ENCODE peak calls at places on chromosomes 6 and 20, in four cellular contexts. J is K562, N is GM12878, K is GM12891. P is an unnamed sample.

GRCh38 chr20:33821270-33821836 is 10.2 kb downstream of the CHMP4B start:
- DNase-seq in J (no peak), K (no peak), N (no peak), P (no peak)

GRCh38 chr20:21632031-21632430 is 73.4 kb upstream of the PAX1 start:
- DNase-seq in J (no peak), K (no peak), N (no peak), P (no peak)

GRCh38 chr6:100479180-100480035 is 14.7 kb upstream of the SIM1 start:
- DNase-seq in K (no peak), N (peak), J (peak), P (peak)

GRCh38 chr6:13920584-13920983 is 4.2 kb upstream of the RNF182 start:
- DNase-seq in N (no peak), J (no peak), K (no peak), P (no peak)

GRCh38 chr6:29005183-29005885 is at the start of gene ZNF311:
- DNase-seq in N (no peak), J (peak), K (no peak), P (no peak)

GRCh38 chr6:13724174-13724573 is 12.5 kb upstream of the RANBP9 start:
- DNase-seq in N (no peak), K (no peak), J (no peak), P (no peak)

GRCh38 chr6:164502838-164503237 is 806.6 kb downstream of the C6orf118 start:
- DNase-seq in J (no peak), N (peak), K (no peak), P (no peak)

GRCh38 chr20:48614593-48615274 is 213.1 kb downstream of the PREX1 start:
- DNase-seq in K (no peak), N (no peak), J (no peak), P (no peak)

GRCh38 chr6:71375676-71376075 is 87.1 kb downstream of the OGFRL1 start:
- DNase-seq in K (no peak), N (no peak), J (no peak), P (no peak)

GRCh38 chr6:2767327-2767985 is 2.3 kb downstream of the WRNIP1 start:
- DNase-seq in N (no peak), K (no peak), J (no peak), P (no peak)

GRCh38 chr6:45587229-45588060 is 209.7 kb upstream of the SUPT3H start:
- DNase-seq in N (no peak), K (no peak), J (no peak), P (no peak)

GRCh38 chr6:40352006-40352405 is 235.2 kb downstream of the LRFN2 start:
- DNase-seq in N (no peak), J (peak), K (no peak), P (no peak)

GRCh38 chr6:127225497-127225896 is 41.2 kb upstream of the RNF146 start:
- DNase-seq in N (no peak), J (no peak), K (no peak), P (no peak)

GRCh38 chr20:64090165-64090564 is 6.0 kb upstream of the LKAAEAR1 start:
- DNase-seq in J (peak), K (no peak), N (no peak), P (no peak)

GRCh38 chr20:15702161-15702560 is 871.1 kb downstream of the KIF16B start:
- DNase-seq in K (no peak), J (no peak), N (no peak), P (no peak)

GRCh38 chr6:112338310-112338709 is 8.8 kb upstream of the RFPL4B start:
- DNase-seq in N (no peak), K (no peak), J (no peak), P (no peak)

GRCh38 chr6:44012078-44012493 is 115.2 kb downstream of the MRPL14 start:
- DNase-seq in J (no peak), N (no peak), K (no peak), P (peak)

GRCh38 chr20:60201198-60201597 is 243.0 kb downstream of the CDH26 start:
- DNase-seq in J (no peak), K (no peak), N (no peak), P (no peak)

GRCh38 chr6:2976571-2977085 is 5.3 kb upstream of the SERPINB6 start:
- DNase-seq in N (no peak), K (no peak), J (no peak), P (no peak)

GRCh38 chr6:36917541-36918193 is 31.9 kb downstream of the C6orf89 start:
- DNase-seq in N (no peak), K (no peak), J (no peak), P (no peak)

GRCh38 chr6:159098636-159099106 is 53.9 kb upstream of the TAGAP start:
- DNase-seq in K (no peak), J (no peak), N (no peak), P (peak)

GRCh38 chr6:154070041-154070440 is 31.0 kb downstream of the OPRM1 start:
- DNase-seq in N (no peak), K (no peak), J (no peak), P (no peak)

GRCh38 chr6:85004283-85005010 is 240.0 kb upstream of the TBX18 start:
- DNase-seq in J (no peak), K (no peak), N (no peak), P (no peak)

GRCh38 chr6:41767112-41767946 is 12.4 kb downstream of the FRS3 start:
- DNase-seq in K (no peak), N (no peak), J (peak), P (peak)

GRCh38 chr6:97294451-97294850 is 11.4 kb upstream of the MMS22L start:
- DNase-seq in K (no peak), J (no peak), N (peak), P (no peak)

GRCh38 chr20:51404297-51405060 is 138.0 kb downstream of the NFATC2 start:
- DNase-seq in N (peak), K (peak), J (no peak), P (no peak)

GRCh38 chr6:112980676-112981075 is 633.5 kb downstream of the RFPL4B start:
- DNase-seq in N (no peak), K (no peak), J (no peak), P (no peak)

GRCh38 chr6:150334790-150335783 is 33.7 kb upstream of the IYD start:
- DNase-seq in K (peak), J (peak), N (no peak), P (peak)

GRCh38 chr6:62345962-62346689 is 60.1 kb upstream of the KHDRBS2 start:
- DNase-seq in J (no peak), K (no peak), N (no peak), P (no peak)

GRCh38 chr20:3553663-3554062 is 82.8 kb downstream of the ATRN start:
- DNase-seq in K (no peak), J (no peak), N (no peak), P (no peak)
- TF ChIP-seq SPI1 in K (no peak), J (no peak), N (no peak), P (no peak)

GRCh38 chr6:105591053-105591452 is 188.2 kb upstream of the PREP start:
- DNase-seq in N (peak), J (no peak), K (no peak), P (peak)
- TF ChIP-seq SPI1 in N (peak), J (no peak), K (peak), P (peak)

GRCh38 chr6:155274533-155274932 is 10.7 kb downstream of the CLDN20 start:
- DNase-seq in K (no peak), N (no peak), J (no peak), P (no peak)

GRCh38 chr6:155272353-155273222 is 8.8 kb downstream of the CLDN20 start:
- DNase-seq in K (no peak), J (no peak), N (no peak), P (no peak)

GRCh38 chr6:155271145-155271544 is 7.3 kb downstream of the CLDN20 start:
- DNase-seq in J (no peak), N (no peak), K (no peak), P (no peak)

GRCh38 chr6:155274106-155274505 is 10.3 kb downstream of the CLDN20 start:
- DNase-seq in K (no peak), N (no peak), J (no peak), P (no peak)

GRCh38 chr6:155273438-155273837 is 9.6 kb downstream of the CLDN20 start:
- DNase-seq in J (peak), N (no peak), K (no peak), P (no peak)
- TF ChIP-seq SPI1 in J (no peak), N (no peak), K (no peak), P (no peak)

GRCh38 chr6:75528423-75528822 is 34.8 kb upstream of the FILIP1 start:
- DNase-seq in K (no peak), J (no peak), N (no peak), P (no peak)
- TF ChIP-seq SPI1 in K (no peak), J (no peak), N (no peak), P (no peak)

GRCh38 chr6:35442693-35443092 is 9.4 kb upstream of the FANCE start:
- DNase-seq in N (no peak), J (no peak), K (no peak), P (no peak)
- TF ChIP-seq SPI1 in N (no peak), J (no peak), K (no peak), P (no peak)

GRCh38 chr20:23007886-23008285 is 27.2 kb upstream of the SSTR4 start:
- DNase-seq in K (no peak), N (no peak), J (no peak), P (no peak)

GRCh38 chr20:23009636-23010035 is 25.5 kb upstream of the SSTR4 start:
- DNase-seq in N (no peak), K (no peak), J (no peak), P (peak)

GRCh38 chr20:23005761-23006160 is 29.4 kb upstream of the SSTR4 start:
- DNase-seq in J (no peak), N (no peak), K (no peak), P (peak)

GRCh38 chr20:23008673-23009072 is 26.4 kb upstream of the SSTR4 start:
- DNase-seq in J (no peak), N (no peak), K (no peak), P (no peak)

GRCh38 chr20:23007462-23007861 is 27.6 kb upstream of the SSTR4 start:
- DNase-seq in J (no peak), N (no peak), K (no peak), P (no peak)
- TF ChIP-seq SPI1 in J (no peak), N (no peak), K (no peak), P (no peak)

GRCh38 chr20:7851031-7851490 is 89.2 kb downstream of the HAO1 start:
- DNase-seq in J (no peak), N (no peak), K (no peak), P (no peak)
- TF ChIP-seq SPI1 in J (no peak), N (no peak), K (no peak), P (no peak)

GRCh38 chr6:131042664-131043063 is 20.4 kb downstream of the EPB41L2 start:
- DNase-seq in K (no peak), J (no peak), N (no peak), P (no peak)
- TF ChIP-seq SPI1 in K (no peak), J (no peak), N (no peak), P (no peak)